ENCODE peak calls at places on chromosomes 4 and X, in six cellular contexts. Q, U, W, J, X and S are unnamed samples.

GRCh38 chrX:153973127-153974002 is 811 bp downstream of the TMEM187 start:
- DNase-seq in Q (peak; percentile 69), U (peak; percentile 36), W (no peak), J (no peak), X (no peak), S (no peak)

GRCh38 chr4:95417531-95417930 is 131.2 kb downstream of the UNC5C start:
- DNase-seq in Q (no peak), U (no peak), W (no peak), J (no peak), X (no peak), S (no peak)

GRCh38 chrX:47683171-47684145 is 24.5 kb upstream of the UXT start:
- DNase-seq in Q (no peak), U (no peak), W (no peak), J (no peak), X (no peak), S (no peak)

GRCh38 chrX:10797493-10797892 is 177.1 kb upstream of the MID1 start:
- DNase-seq in Q (no peak), U (peak; percentile 30), W (no peak), J (no peak), X (peak; percentile 44), S (peak; percentile 8)

GRCh38 chr4:155011163-155011825 is 197.1 kb upstream of the NPY2R start:
- DNase-seq in Q (no peak), U (no peak), W (no peak), J (no peak), X (no peak), S (no peak)

GRCh38 chr4:67702166-67702565 is 1.2 kb upstream of the UBA6 start:
- DNase-seq in Q (no peak), U (no peak), W (no peak), J (no peak), X (no peak), S (no peak)

GRCh38 chrX:15849555-15849954 is 5.1 kb downstream of the AP1S2 start:
- DNase-seq in Q (no peak), U (peak; percentile 22), W (no peak), J (no peak), X (peak; percentile 39), S (peak; percentile 50)

GRCh38 chr4:52824603-52825310 is 37.4 kb upstream of the RASL11B start:
- DNase-seq in Q (peak; percentile 89), U (peak; percentile 57), W (no peak), J (no peak), X (peak; percentile 95), S (peak; percentile 75)

GRCh38 chr4:163395055-163395454 is 51.4 kb downstream of the NPY5R start:
- DNase-seq in Q (no peak), U (peak; percentile 24), W (no peak), J (no peak), X (peak; percentile 31), S (peak; percentile 15)

GRCh38 chr4:150679767-150680088 is 97.8 kb downstream of the MAB21L2 start:
- DNase-seq in Q (no peak), U (no peak), W (no peak), J (no peak), X (no peak), S (no peak)

GRCh38 chr4:106647451-106647850 is 278.9 kb upstream of the GIMD1 start:
- DNase-seq in Q (no peak), U (no peak), W (no peak), J (no peak), X (no peak), S (no peak)

GRCh38 chr4:167136270-167136669 is 98.0 kb downstream of the SPOCK3 start:
- DNase-seq in Q (no peak), U (no peak), W (no peak), J (no peak), X (no peak), S (no peak)

GRCh38 chrX:49164589-49165360 is 2.2 kb downstream of the MAGIX start:
- DNase-seq in Q (peak; percentile 40), U (no peak), W (no peak), J (no peak), X (no peak), S (no peak)

GRCh38 chr4:180860136-180860720 is 1383.0 kb upstream of the TENM3 start:
- DNase-seq in Q (no peak), U (no peak), W (no peak), J (no peak), X (no peak), S (no peak)

GRCh38 chrX:71623105-71623450 is 4.8 kb upstream of the CXCR3 start:
- DNase-seq in Q (no peak), U (no peak), W (no peak), J (no peak), X (no peak), S (no peak)

GRCh38 chr4:72318771-72319170 is 250.2 kb downstream of the ADAMTS3 start:
- DNase-seq in Q (no peak), U (no peak), W (no peak), J (no peak), X (no peak), S (no peak)

GRCh38 chrX:152020895-152021294 is 46.4 kb upstream of the GABRE start:
- DNase-seq in Q (no peak), U (no peak), W (no peak), J (no peak), X (no peak), S (no peak)

GRCh38 chrX:71167031-71167781 is 22.6 kb downstream of the NLGN3 start:
- DNase-seq in Q (no peak), U (no peak), W (no peak), J (no peak), X (no peak), S (no peak)

GRCh38 chrX:143580266-143580665 is 55.6 kb downstream of the SLITRK4 start:
- DNase-seq in Q (no peak), U (no peak), W (no peak), J (peak; percentile 67), X (peak; percentile 10), S (no peak)

GRCh38 chrX:125810856-125811255 is 355.2 kb downstream of the DCAF12L2 start:
- DNase-seq in Q (no peak), U (no peak), W (no peak), J (no peak), X (no peak), S (peak; percentile 51)

GRCh38 chr4:113331811-113332210 is 282.4 kb downstream of the ANK2 start:
- DNase-seq in Q (no peak), U (no peak), W (no peak), J (no peak), X (no peak), S (no peak)

GRCh38 chrX:54178100-54178940 is 4.7 kb downstream of the FAM120C start:
- DNase-seq in Q (no peak), U (peak; percentile 86), W (no peak), J (no peak), X (peak; percentile 86), S (peak; percentile 42)

GRCh38 chr4:89929425-89930272 is 35.0 kb downstream of the MMRN1 start:
- DNase-seq in Q (no peak), U (no peak), W (no peak), J (no peak), X (peak; percentile 20), S (peak; percentile 23)

GRCh38 chr4:5852806-5853205 is 40.1 kb downstream of the CRMP1 start:
- DNase-seq in Q (no peak), U (no peak), W (no peak), J (no peak), X (no peak), S (no peak)

GRCh38 chrX:73262991-73263390 is 48.3 kb upstream of the NAP1L2 start:
- DNase-seq in Q (no peak), U (peak; percentile 1), W (no peak), J (peak; percentile 19), X (no peak), S (peak; percentile 0)

GRCh38 chr4:150501019-150501727 is 80.8 kb upstream of the MAB21L2 start:
- DNase-seq in Q (no peak), U (peak; percentile 88), W (no peak), J (peak; percentile 18), X (peak; percentile 93), S (no peak)

GRCh38 chr4:26491449-26492170 is 1.3 kb upstream of the CCKAR start:
- DNase-seq in Q (no peak), U (no peak), W (no peak), J (no peak), X (no peak), S (no peak)

GRCh38 chrX:136295380-136295779 is 5.4 kb upstream of the ADGRG4 start:
- DNase-seq in Q (no peak), U (no peak), W (no peak), J (no peak), X (no peak), S (no peak)

GRCh38 chrX:11143931-11144678 is 33.0 kb downstream of the HCCS start:
- DNase-seq in Q (no peak), U (peak; percentile 87), W (peak; percentile 52), J (peak; percentile 51), X (peak; percentile 82), S (peak; percentile 85)